ENCODE peak calls at places on chromosomes 1 and 21, in seven cellular contexts. B is uterus, S is A549, A is transverse colon, Q is body of pancreas, H is prostate gland, Z is heart left ventricle. N is an unnamed sample.

GRCh38 chr1:101769520-101769919 is 227.2 kb downstream of the OLFM3 start:
- DNase-seq in Z (no peak), A (no peak), S (no peak), B (no peak), Q (peak; percentile 4), H (no peak), N (no peak)

GRCh38 chr1:115073298-115074087 is 15.8 kb downstream of the TSPAN2 start:
- DNase-seq in H (no peak), Q (no peak), B (no peak), Z (no peak), A (no peak), S (no peak), N (no peak)

GRCh38 chr1:2248127-2248826 is 20.2 kb downstream of the SKI start:
- DNase-seq in B (no peak), H (peak; percentile 81), Q (peak; percentile 85), Z (peak; percentile 11), A (peak; percentile 78), S (no peak), N (no peak)

GRCh38 chr1:111648826-111649225 is 29.2 kb downstream of the RAP1A start:
- DNase-seq in Q (no peak), A (no peak), Z (no peak), S (no peak), B (no peak), H (no peak), N (no peak)

GRCh38 chr1:77126309-77126708 is 92.9 kb downstream of the PIGK start:
- DNase-seq in S (no peak), A (no peak), Z (no peak), B (no peak), H (peak; percentile 37), Q (peak; percentile 8), N (no peak)

GRCh38 chr1:164764333-164764732 is 205.3 kb downstream of the PBX1 start:
- DNase-seq in H (no peak), B (no peak), S (no peak), Q (no peak), A (no peak), Z (no peak), N (no peak)

GRCh38 chr1:87039096-87039495 is 124.7 kb downstream of the HS2ST1 start:
- DNase-seq in B (no peak), H (no peak), S (no peak), Q (no peak), A (no peak), Z (no peak), N (no peak)

GRCh38 chr1:3009556-3009955 is 11.7 kb upstream of the ACTRT2 start:
- DNase-seq in Q (no peak), S (no peak), B (no peak), H (no peak), A (no peak), Z (no peak), N (no peak)

GRCh38 chr1:36436820-36437219 is 13.4 kb downstream of the OSCP1 start:
- DNase-seq in A (no peak), H (no peak), S (no peak), B (no peak), Z (no peak), Q (no peak), N (no peak)

GRCh38 chr1:21338568-21339401 is 48.5 kb upstream of the ECE1 start:
- DNase-seq in Z (peak; percentile 64), A (peak; percentile 75), H (peak; percentile 87), B (peak; percentile 91), S (no peak), Q (peak; percentile 97), N (no peak)
- H3K4me1 ChIP-seq in Z (peaks cover 96% of the 10 kb centered on the region), A (peaks cover 85% of the 10 kb centered on the region), H (peaks cover 77% of the 10 kb centered on the region), B (peaks cover 47% of the 10 kb centered on the region), S (peaks cover 87% of the 10 kb centered on the region), Q (peaks cover 100% of the 10 kb centered on the region), N (peaks cover 100% of the 10 kb centered on the region)

GRCh38 chr1:151047591-151047924 is at the start of gene C1orf56:
- DNase-seq in A (peak; percentile 77), H (peak; percentile 59), B (peak; percentile 85), Q (peak; percentile 77), Z (peak; percentile 67), S (peak; percentile 91), N (no peak)
- TF ChIP-seq POLR2A in A (peak; percentile 28), H (peak; percentile 72), B (peak; percentile 80), Q (no peak), Z (peak; percentile 69), S (peak; percentile 61), N (peak; percentile 59)

GRCh38 chr1:187264995-187265602 is 436.4 kb downstream of the PLA2G4A start:
- DNase-seq in B (no peak), A (no peak), Z (peak; percentile 6), Q (peak; percentile 47), H (peak; percentile 69), S (peak; percentile 33), N (no peak)

GRCh38 chr1:187267745-187268277 is 439.1 kb downstream of the PLA2G4A start:
- DNase-seq in H (no peak), S (no peak), Z (no peak), B (no peak), Q (no peak), A (no peak), N (no peak)

GRCh38 chr1:187266051-187266450 is 437.3 kb downstream of the PLA2G4A start:
- DNase-seq in Z (no peak), Q (no peak), S (no peak), H (no peak), B (no peak), A (no peak), N (no peak)

GRCh38 chr1:187261637-187262036 is 432.9 kb downstream of the PLA2G4A start:
- DNase-seq in A (no peak), Z (no peak), Q (no peak), S (no peak), B (no peak), H (no peak), N (no peak)

GRCh38 chr1:187262731-187263130 is 434.0 kb downstream of the PLA2G4A start:
- DNase-seq in Q (no peak), A (no peak), Z (no peak), H (no peak), S (no peak), B (no peak), N (no peak)
- H3K4me3 ChIP-seq in Q (no peak overlapping the region), A (no peak overlapping the region), Z (no peak overlapping the region), H (no peak overlapping the region), S (no peak overlapping the region), B (no peak overlapping the region), N (no peak overlapping the region)

DNA sequence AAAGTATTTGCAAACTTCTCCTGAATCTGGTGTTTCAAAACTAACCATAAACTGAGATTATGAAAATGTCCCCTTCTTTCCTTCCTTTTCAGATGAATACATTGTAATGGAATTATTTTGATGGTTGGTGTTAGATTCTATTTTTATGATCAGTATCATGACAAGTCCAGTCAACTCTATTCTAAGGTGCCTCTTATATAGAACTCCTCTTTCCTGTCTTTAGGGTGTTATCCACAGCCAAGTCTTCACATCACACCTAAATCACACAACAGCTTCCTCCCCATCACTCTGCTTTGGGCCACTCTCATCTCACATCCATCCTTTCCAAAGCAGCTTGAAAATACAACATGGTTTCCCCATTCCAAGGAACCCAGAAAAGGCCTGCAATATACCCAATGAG is 62.1 kb upstream of the EPS8L3 start:
- DNase-seq in H (no peak), B (no peak), S (no peak), A (no peak), Z (no peak), Q (no peak), N (peak; percentile 13)
- H3K4me1 ChIP-seq in H (no peaks in the 10 kb centered on the region), B (peaks cover 12% of the 10 kb centered on the region), S (peaks cover 78% of the 10 kb centered on the region), A (no peaks in the 10 kb centered on the region), Z (peaks cover 52% of the 10 kb centered on the region), Q (no peaks in the 10 kb centered on the region), N (peaks cover 54% of the 10 kb centered on the region)

GRCh38 chr21:44199448-44199847 is 41.3 kb downstream of the ICOSLG start:
- DNase-seq in Q (no peak), S (no peak), H (no peak), A (peak; percentile 11), B (no peak), Z (no peak), N (peak; percentile 19)
- TF ChIP-seq POLR2A in Q (no peak), S (no peak), H (no peak), A (no peak), B (no peak), Z (no peak), N (no peak)

DNA sequence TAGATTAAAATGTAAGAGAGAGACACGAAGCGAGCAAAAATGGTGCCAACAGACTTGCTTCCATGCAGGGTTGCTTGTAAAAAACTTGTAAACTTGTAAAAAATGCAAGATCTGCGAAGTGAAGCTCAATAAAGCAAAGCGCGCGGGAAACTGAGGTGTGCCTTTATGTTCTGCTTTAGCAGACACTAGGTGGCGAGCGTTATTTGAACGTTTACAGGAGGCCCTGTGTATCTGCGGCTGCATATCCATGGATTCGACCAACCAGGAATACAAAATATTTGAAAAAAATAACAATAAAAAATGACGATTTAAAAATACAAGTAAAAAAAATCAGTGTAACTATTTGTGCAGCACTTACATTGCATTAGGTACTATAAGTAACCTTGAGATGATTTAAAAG is 1.5 kb downstream of the UBE2G2 start:
- DNase-seq in Z (no peak), Q (peak; percentile 25), B (no peak), S (no peak), A (no peak), H (no peak), N (no peak)
- H3K4me3 ChIP-seq in Z (no peak overlapping the region), Q (no peak overlapping the region), B (no peak overlapping the region), S (peak overlapping the region; percentile 91), A (no peak overlapping the region), H (no peak overlapping the region), N (peak overlapping the region; percentile 81)

GRCh38 chr1:150371110-150371509 is 7.2 kb downstream of the RPRD2 start:
- DNase-seq in Q (no peak), Z (no peak), B (no peak), H (no peak), S (no peak), A (no peak), N (no peak)
- H3K4me1 ChIP-seq in Q (peaks cover 71% of the 10 kb centered on the region), Z (peaks cover 44% of the 10 kb centered on the region), B (peaks cover 4% of the 10 kb centered on the region), H (peaks cover 9% of the 10 kb centered on the region), S (peaks cover 43% of the 10 kb centered on the region), A (peaks cover 3% of the 10 kb centered on the region), N (peaks cover 62% of the 10 kb centered on the region)

N was measured in vagina.